ENCODE peak calls at places on chromosome 2, in five cellular contexts. One of them, this sample, is unnamed.

GRCh38 chr2:25576596-25576995 is 96.8 kb downstream of the DTNB start:
- DNase-seq in NCI-H1092 treated with DMSO at 0.1 percent for 48 hours: no peak
- DNase-seq in naive B cell: no peak
- DNase-seq in DMS153: no peak
- DNase-seq in activated gamma-delta T cell treated with Interleukin-2 at 50 U/mL for 16 hours: no peak
- DNase-seq in this sample: no peak

GRCh38 chr2:240712121-240712520 is 20.5 kb downstream of the AQP12A start:
- DNase-seq in activated gamma-delta T cell treated with Interleukin-2 at 50 U/mL for 16 hours: no peak
- DNase-seq in naive B cell: no peak
- DNase-seq in NCI-H1092 treated with DMSO at 0.1 percent for 48 hours: no peak
- DNase-seq in DMS153: no peak
- DNase-seq in this sample: no peak

GRCh38 chr2:99940963-99941362 is 201.4 kb downstream of the AFF3 start:
- DNase-seq in activated gamma-delta T cell treated with Interleukin-2 at 50 U/mL for 16 hours: no peak
- DNase-seq in NCI-H1092 treated with DMSO at 0.1 percent for 48 hours: peak
- DNase-seq in DMS153: no peak
- DNase-seq in naive B cell: no peak
- DNase-seq in this sample: peak

GRCh38 chr2:241001413-241002274 is 3.2 kb downstream of the SNED1 start:
- DNase-seq in activated gamma-delta T cell treated with Interleukin-2 at 50 U/mL for 16 hours: no peak
- DNase-seq in NCI-H1092 treated with DMSO at 0.1 percent for 48 hours: no peak
- DNase-seq in naive B cell: no peak
- DNase-seq in DMS153: no peak
- DNase-seq in this sample: no peak

GRCh38 chr2:117828870-117829269 is 14.4 kb downstream of the DDX18 start:
- DNase-seq in DMS153: no peak
- DNase-seq in NCI-H1092 treated with DMSO at 0.1 percent for 48 hours: no peak
- DNase-seq in naive B cell: no peak
- DNase-seq in activated gamma-delta T cell treated with Interleukin-2 at 50 U/mL for 16 hours: no peak
- DNase-seq in this sample: no peak

GRCh38 chr2:147297820-147298219 is 547.0 kb upstream of the ACVR2A start:
- DNase-seq in DMS153: peak
- DNase-seq in activated gamma-delta T cell treated with Interleukin-2 at 50 U/mL for 16 hours: no peak
- DNase-seq in NCI-H1092 treated with DMSO at 0.1 percent for 48 hours: no peak
- DNase-seq in naive B cell: no peak
- DNase-seq in this sample: no peak

GRCh38 chr2:2898744-2899143 is 478.9 kb downstream of the EIPR1 start:
- DNase-seq in DMS153: no peak
- DNase-seq in NCI-H1092 treated with DMSO at 0.1 percent for 48 hours: no peak
- DNase-seq in naive B cell: no peak
- DNase-seq in activated gamma-delta T cell treated with Interleukin-2 at 50 U/mL for 16 hours: no peak
- DNase-seq in this sample: no peak

GRCh38 chr2:221850076-221850475 is 278.0 kb upstream of the EPHA4 start:
- DNase-seq in activated gamma-delta T cell treated with Interleukin-2 at 50 U/mL for 16 hours: no peak
- DNase-seq in DMS153: no peak
- DNase-seq in NCI-H1092 treated with DMSO at 0.1 percent for 48 hours: no peak
- DNase-seq in naive B cell: no peak
- DNase-seq in this sample: no peak

GRCh38 chr2:20361903-20362302 is 11.3 kb upstream of the PUM2 start:
- DNase-seq in DMS153: no peak
- DNase-seq in NCI-H1092 treated with DMSO at 0.1 percent for 48 hours: no peak
- DNase-seq in activated gamma-delta T cell treated with Interleukin-2 at 50 U/mL for 16 hours: no peak
- DNase-seq in naive B cell: no peak
- DNase-seq in this sample: no peak

GRCh38 chr2:160252278-160252887 is 52.3 kb upstream of the ITGB6 start:
- DNase-seq in activated gamma-delta T cell treated with Interleukin-2 at 50 U/mL for 16 hours: no peak
- DNase-seq in naive B cell: peak
- DNase-seq in NCI-H1092 treated with DMSO at 0.1 percent for 48 hours: peak
- DNase-seq in DMS153: no peak
- DNase-seq in this sample: no peak

GRCh38 chr2:241014224-241014623 is 15.8 kb downstream of the SNED1 start:
- DNase-seq in DMS153: no peak
- DNase-seq in activated gamma-delta T cell treated with Interleukin-2 at 50 U/mL for 16 hours: no peak
- DNase-seq in naive B cell: no peak
- DNase-seq in NCI-H1092 treated with DMSO at 0.1 percent for 48 hours: no peak
- DNase-seq in this sample: no peak

This sample was measured in NCI-H146.